ENCODE peak calls at places on chromosomes 7 and 10, in ten cellular contexts. S is foreskin fibroblast, B is fibroblast of pulmonary artery, H is cardiac muscle cell, W is PC-3, O is HCT116, U is tibial artery, J is HFF-Myc, X is GM13976, M is A549. C is an unnamed sample.

GRCh38 chr7:106313456-106313891 is 28.7 kb upstream of the NAMPT start:
- DNase-seq in S (peak), B (peak), H (no peak), W (peak), O (no peak), U (no peak), J (peak), X (no peak), M (no peak), C (peak)

GRCh38 chr7:151838861-151839381 is 38.0 kb downstream of the PRKAG2 start:
- DNase-seq in S (no peak), B (no peak), H (no peak), W (no peak), O (no peak), U (no peak), J (no peak), X (peak), M (no peak), C (no peak)

GRCh38 chr10:61896854-61897661 is 4.4 kb upstream of the ARID5B start:
- DNase-seq in S (peak), B (peak), H (peak), W (peak), O (peak), U (peak), J (peak), X (peak), M (peak), C (peak)

GRCh38 chr7:123308552-123308951 is 108.8 kb upstream of the SLC13A1 start:
- DNase-seq in S (no peak), B (no peak), H (no peak), W (no peak), O (no peak), U (no peak), J (no peak), X (no peak), M (no peak), C (no peak)

GRCh38 chr10:124224331-124225028 is 131.1 kb upstream of the CHST15 start:
- DNase-seq in S (peak), B (no peak), H (no peak), W (peak), O (no peak), U (peak), J (no peak), X (no peak), M (no peak), C (peak)

GRCh38 chr10:44344727-44345126 is 40.2 kb downstream of the CXCL12 start:
- DNase-seq in S (no peak), B (no peak), H (no peak), W (no peak), O (no peak), U (no peak), J (no peak), X (no peak), M (no peak), C (no peak)

GRCh38 chr7:103082497-103082896 is 7.6 kb downstream of the ARMC10 start:
- DNase-seq in S (no peak), B (no peak), H (no peak), W (no peak), O (no peak), U (no peak), J (no peak), X (no peak), M (no peak), C (no peak)

GRCh38 chr7:105715528-105715927 is 134.2 kb upstream of the EFCAB10 start:
- DNase-seq in S (no peak), B (no peak), H (no peak), W (no peak), O (no peak), U (no peak), J (no peak), X (no peak), M (no peak), C (no peak)

GRCh38 chr10:131553121-131553520 is 241.6 kb upstream of the TCERG1L start:
- DNase-seq in S (no peak), B (no peak), H (no peak), W (no peak), O (no peak), U (no peak), J (no peak), X (no peak), M (no peak), C (no peak)

GRCh38 chr10:3525832-3526449 is 259.1 kb downstream of the KLF6 start:
- DNase-seq in S (peak), B (peak), H (no peak), W (peak), O (peak), U (peak), J (peak), X (no peak), M (peak), C (peak)

GRCh38 chr10:1602037-1602471 is 135.3 kb downstream of the ADARB2 start:
- DNase-seq in S (no peak), B (no peak), H (no peak), W (no peak), O (no peak), U (no peak), J (no peak), X (no peak), M (no peak), C (no peak)
- TF ChIP-seq CTCF in S (no peak), B (no peak), H (no peak), W (no peak), O (no peak), U (no peak), J (no peak), X (no peak), M (no peak), C (no peak)

DNA sequence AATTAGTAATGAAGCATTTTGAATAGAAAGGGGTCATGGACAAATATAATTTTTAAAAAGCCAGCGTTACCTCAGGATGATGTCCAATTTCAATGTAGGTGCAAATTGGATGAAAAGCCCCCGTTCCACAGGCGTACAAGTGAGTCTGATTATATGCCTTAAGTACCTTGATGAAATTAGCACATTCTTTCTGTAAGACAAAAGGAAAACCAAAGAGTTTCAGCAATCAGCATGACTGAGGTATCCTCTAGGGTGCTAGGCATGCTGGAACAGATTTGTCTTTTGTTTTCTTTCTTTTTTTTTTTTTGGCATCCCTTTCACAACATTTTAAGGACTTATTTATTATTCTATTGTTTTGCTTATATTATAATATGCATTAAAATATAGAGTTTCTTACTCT is 84.2 kb downstream of the SEMA3A start:
- DNase-seq in S (no peak), B (no peak), H (no peak), W (no peak), O (no peak), U (no peak), J (no peak), X (no peak), M (no peak), C (no peak)
- TF ChIP-seq CTCF in S (no peak), B (no peak), H (no peak), W (no peak), O (no peak), U (no peak), J (no peak), X (no peak), M (no peak), C (no peak)

DNA sequence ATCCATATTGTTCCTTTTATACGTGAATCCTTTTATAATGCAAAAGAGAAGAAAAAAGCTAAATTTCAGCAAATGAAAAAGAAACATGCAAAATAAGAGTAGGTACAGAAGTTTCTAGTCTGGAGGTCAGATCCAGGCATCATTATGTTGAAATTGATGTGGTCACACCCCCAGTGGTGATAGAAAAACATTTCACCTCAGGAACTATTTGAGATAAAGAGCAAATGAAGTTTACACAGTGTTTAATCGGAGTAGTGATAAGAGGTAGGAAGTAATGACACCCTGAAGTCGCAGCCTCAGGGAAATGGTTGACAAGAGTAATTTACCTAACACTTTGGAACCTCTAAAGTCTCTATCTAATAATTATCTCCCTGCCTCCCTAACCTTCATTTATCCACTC is 536.0 kb upstream of the STEAP1 start:
- DNase-seq in S (no peak), B (no peak), H (no peak), W (no peak), O (no peak), U (no peak), J (no peak), X (no peak), M (no peak), C (no peak)
- TF ChIP-seq CTCF in S (no peak), B (no peak), H (no peak), W (no peak), O (no peak), U (no peak), J (no peak), X (no peak), M (no peak), C (no peak)

GRCh38 chr7:41241641-41242040 is 461.2 kb downstream of the INHBA start:
- DNase-seq in S (no peak), B (no peak), H (no peak), W (no peak), O (no peak), U (no peak), J (no peak), X (no peak), M (no peak), C (no peak)
- TF ChIP-seq CTCF in S (no peak), B (no peak), H (no peak), W (peak), O (no peak), U (no peak), J (no peak), X (no peak), M (no peak), C (no peak)

DNA sequence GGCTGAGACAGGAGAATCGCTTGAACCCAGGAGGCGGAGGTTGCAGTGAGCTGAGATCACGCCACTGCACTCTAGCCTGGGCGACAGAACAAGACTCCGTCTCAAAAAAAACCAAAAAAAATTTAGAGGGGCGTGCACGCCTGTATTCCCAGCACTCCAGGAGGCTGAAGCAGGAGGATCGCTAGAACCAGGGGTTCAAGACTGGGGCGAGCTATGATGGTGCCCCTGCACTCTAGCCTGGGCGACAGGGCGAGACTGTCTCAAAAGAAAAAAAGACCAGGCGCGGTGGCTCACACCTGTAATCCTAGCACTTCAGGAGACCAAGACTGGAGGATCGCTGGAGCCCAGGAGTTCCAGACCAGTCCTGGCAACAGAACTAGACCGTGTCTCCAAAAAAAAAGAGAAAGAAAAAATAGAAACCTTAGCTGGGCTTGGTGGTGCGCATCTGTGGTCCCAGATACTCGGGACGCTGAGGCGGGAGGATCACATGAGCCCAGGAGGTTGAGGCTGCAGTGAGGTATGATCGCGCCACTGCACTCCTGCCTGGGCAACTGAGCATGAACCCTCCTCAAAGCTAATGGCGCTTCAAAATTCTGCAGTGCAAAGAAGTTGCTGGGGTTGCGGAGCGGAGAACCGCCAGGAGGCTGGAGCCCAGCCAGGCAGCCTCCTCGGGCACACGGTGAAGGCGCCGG is 382 bp upstream of the MBLAC1 start:
- DNase-seq in S (no peak), B (no peak), H (no peak), W (no peak), O (no peak), U (no peak), J (no peak), X (no peak), M (no peak), C (no peak)
- TF ChIP-seq CTCF in S (no peak), B (no peak), H (no peak), W (no peak), O (no peak), U (peak), J (no peak), X (no peak), M (no peak), C (no peak)

DNA sequence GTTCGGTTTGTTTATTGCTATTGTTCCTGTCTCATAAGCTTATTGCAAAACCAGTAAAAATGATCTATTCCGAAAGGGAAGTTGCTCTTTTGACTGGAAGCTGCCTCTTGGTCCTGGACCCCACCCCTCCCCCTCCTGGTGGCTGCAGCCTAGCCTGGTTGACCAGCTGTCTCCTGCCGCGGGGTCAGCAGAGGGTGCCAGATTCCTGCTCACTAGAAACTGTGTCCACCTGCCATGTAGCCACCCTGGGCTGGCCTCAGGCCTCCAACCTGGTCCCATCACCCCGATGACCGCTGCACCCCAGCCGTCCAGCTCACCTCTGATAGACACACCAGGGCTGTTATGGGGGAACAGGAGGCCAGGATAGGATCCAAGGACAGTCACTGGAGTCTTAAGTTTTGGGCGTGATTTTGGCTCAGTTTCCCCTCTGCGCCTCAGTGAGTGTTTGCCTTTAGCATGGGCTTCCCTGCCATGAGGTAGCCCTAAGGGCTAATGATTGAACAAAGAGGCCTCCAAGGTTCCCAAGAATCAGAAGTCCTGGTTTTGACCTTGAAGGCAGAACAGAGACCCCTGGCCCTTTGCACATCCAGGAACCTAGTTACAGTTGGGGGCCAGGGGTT is 32.9 kb upstream of the SLF2 start:
- DNase-seq in S (peak), B (no peak), H (peak), W (no peak), O (no peak), U (no peak), J (no peak), X (peak), M (no peak), C (no peak)
- TF ChIP-seq CTCF in S (no peak), B (no peak), H (no peak), W (no peak), O (peak), U (no peak), J (no peak), X (no peak), M (no peak), C (no peak)

C was measured in cardiac fibroblast.